ENCODE peak calls at places on chromosome 11, in seven cellular contexts. W is dorsolateral prefrontal cortex, Q is K562, Y is colonic mucosa, J is endodermal cell, E is AG04450, L is psoas muscle. A is an unnamed sample. For H3K27me3, the result is how much of the 10 kb centered on the place peaks cover.

GRCh38 chr11:30826911-30827310 is 240.8 kb upstream of the MPPED2 start:
- DNase-seq in J (no peak), L (no peak), Q (no peak), Y (no peak), E (no peak), W (no peak), A (no peak)

GRCh38 chr11:2767071-2767470 is 67.3 kb upstream of the KCNQ1OT1 start:
- DNase-seq in W (no peak), Y (no peak), E (no peak), Q (no peak), L (no peak), J (peak), A (no peak)

GRCh38 chr11:73983764-73984543 is 1.3 kb upstream of the UCP2 start:
- DNase-seq in J (peak), E (no peak), Y (no peak), L (peak), W (no peak), Q (peak), A (no peak)

GRCh38 chr11:92153542-92153941 is 71.1 kb upstream of the FAT3 start:
- DNase-seq in Q (no peak), Y (no peak), L (no peak), E (no peak), J (no peak), W (no peak), A (no peak)

GRCh38 chr11:67646535-67647336 is 3.8 kb downstream of the ACY3 start:
- DNase-seq in Q (no peak), L (no peak), W (no peak), E (no peak), Y (peak), J (peak), A (peak)

GRCh38 chr11:86062719-86063118 is 6.2 kb downstream of the PICALM start:
- DNase-seq in J (no peak), Q (no peak), E (no peak), W (no peak), L (no peak), Y (no peak), A (no peak)

GRCh38 chr11:2653930-2654739 is 45.7 kb downstream of the KCNQ1OT1 start:
- DNase-seq in E (no peak), Y (peak), L (peak), Q (peak), W (no peak), J (no peak), A (no peak)

GRCh38 chr11:114197799-114198500 is 98.2 kb upstream of the NNMT start:
- DNase-seq in J (no peak), L (peak), Y (no peak), W (no peak), Q (no peak), E (peak), A (no peak)

GRCh38 chr11:94151903-94152677 is 23.4 kb downstream of the PANX1 start:
- DNase-seq in W (no peak), Y (no peak), E (no peak), J (peak), Q (peak), L (peak), A (no peak)

GRCh38 chr11:111395081-111395480 is 16.0 kb upstream of the POU2AF1 start:
- DNase-seq in J (peak), W (no peak), Y (no peak), L (no peak), E (no peak), Q (no peak), A (no peak)

GRCh38 chr11:45097721-45098493 is 48.5 kb upstream of the PRDM11 start:
- DNase-seq in Y (peak), Q (peak), L (no peak), E (no peak), J (peak), W (no peak), A (no peak)

GRCh38 chr11:73387594-73388021 is 11.4 kb downstream of the RELT start:
- DNase-seq in J (peak), L (peak), Q (no peak), Y (no peak), W (no peak), E (no peak), A (no peak)

GRCh38 chr11:90229791-90230190 is 6.9 kb upstream of the CHORDC1 start:
- DNase-seq in L (no peak), Q (no peak), Y (no peak), E (no peak), J (no peak), W (no peak), A (no peak)

GRCh38 chr11:82356316-82356715 is 377.3 kb downstream of the FAM181B start:
- DNase-seq in E (no peak), Q (no peak), J (no peak), L (no peak), W (no peak), Y (no peak), A (no peak)

GRCh38 chr11:62179995-62180394 is 10.0 kb upstream of the SCGB1D1 start:
- DNase-seq in Y (no peak), W (no peak), J (no peak), Q (no peak), L (no peak), E (no peak), A (no peak)

GRCh38 chr11:62181097-62181496 is 8.9 kb upstream of the SCGB1D1 start:
- DNase-seq in Q (no peak), E (no peak), J (no peak), L (no peak), Y (no peak), W (no peak), A (no peak)

GRCh38 chr11:62176766-62177165 is 13.2 kb upstream of the SCGB1D1 start:
- DNase-seq in J (no peak), Q (no peak), E (no peak), W (no peak), Y (no peak), L (no peak), A (no peak)

GRCh38 chr11:62186195-62186594 is 3.8 kb upstream of the SCGB1D1 start:
- DNase-seq in E (no peak), L (no peak), J (peak), Y (no peak), Q (no peak), W (no peak), A (no peak)

DNA sequence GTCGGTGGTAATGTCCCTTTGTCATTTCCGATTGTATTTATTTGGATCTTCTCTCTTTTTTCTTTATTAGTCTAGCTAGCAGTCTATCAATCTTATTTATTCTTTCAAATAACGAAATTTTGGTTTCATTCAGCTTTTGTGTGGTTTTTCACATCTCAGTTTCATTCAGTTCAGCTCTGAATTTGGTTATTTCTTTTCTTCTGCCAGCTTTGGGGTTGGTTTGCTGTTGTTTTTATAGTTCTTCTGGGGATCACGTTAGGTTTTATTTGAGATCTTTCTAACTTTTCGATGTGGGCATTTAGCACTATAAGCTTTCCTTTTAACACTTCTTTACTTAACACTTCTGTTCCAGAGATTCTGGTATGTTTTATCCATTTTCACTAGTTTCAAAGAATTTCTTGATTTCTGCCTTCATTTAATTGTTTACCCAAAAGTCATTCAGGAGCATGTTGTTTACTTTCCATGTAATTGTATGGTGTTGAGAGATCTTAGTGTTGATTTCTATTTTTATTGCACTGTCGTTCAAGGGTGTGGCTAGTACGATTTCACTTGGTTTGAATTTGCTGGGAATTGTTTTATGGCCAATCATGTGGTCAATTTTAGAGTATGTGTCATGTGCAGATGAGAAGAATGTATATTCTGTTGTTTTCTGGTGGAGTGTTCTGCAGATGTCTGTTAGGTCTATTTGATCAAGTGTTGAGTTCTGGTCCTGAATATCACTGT is 7.7 kb upstream of the SCGB1D1 start:
- DNase-seq in E (no peak), W (no peak), J (no peak), Q (no peak), L (no peak), Y (peak), A (no peak)
- H3K27me3 ChIP-seq in E (under half), W (under half), J (under half), Q (under half), L (under half), Y (under half), A (under half)

DNA sequence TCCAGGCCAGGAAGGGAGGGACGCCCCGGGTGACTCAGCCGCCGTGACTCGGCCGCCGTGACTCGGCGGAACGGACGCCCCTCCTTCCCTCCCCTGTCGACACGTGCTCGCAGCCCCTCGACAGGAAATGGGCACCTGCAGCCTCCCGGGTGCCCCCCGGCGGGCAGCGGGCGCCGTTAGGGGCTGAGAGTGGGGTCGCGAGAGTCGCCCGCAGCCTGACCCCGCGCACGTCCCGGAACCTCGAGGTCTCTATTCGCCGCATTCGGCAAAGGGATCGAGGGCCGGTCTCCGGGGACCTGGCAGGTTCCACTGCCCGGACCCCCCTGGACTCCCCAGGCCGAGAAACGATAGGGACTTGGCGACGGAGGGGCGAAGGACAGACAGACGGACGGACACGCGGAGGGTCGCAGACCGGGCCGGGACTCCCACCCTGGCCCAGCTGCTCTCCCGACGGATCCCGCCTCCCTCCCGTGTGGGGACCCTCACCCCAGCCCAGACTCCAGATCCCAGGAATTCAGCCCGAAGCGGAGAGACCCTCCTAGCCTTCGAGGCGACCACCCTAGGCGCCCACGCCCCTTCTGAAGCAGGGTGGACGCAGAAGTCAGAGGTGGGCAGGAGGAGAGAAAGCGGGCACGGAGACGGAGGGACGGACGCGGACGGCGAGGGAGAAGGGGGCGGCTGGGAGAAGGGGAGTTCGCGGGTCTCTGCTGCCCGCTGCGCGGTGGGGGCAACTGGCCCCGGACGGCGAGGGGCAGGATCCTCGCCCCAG is 648 bp downstream of the FOSL1 start:
- DNase-seq in E (no peak), J (peak), W (no peak), Y (peak), Q (peak), L (peak), A (no peak)
- H3K27ac ChIP-seq in E (peak), J (no peak), W (no peak), Y (peak), Q (peak), L (peak), A (peak)

GRCh38 chr11:69862797-69863543 is 43.8 kb upstream of the FGF3 start:
- DNase-seq in J (no peak), W (no peak), E (no peak), Q (no peak), L (no peak), Y (no peak), A (no peak)

GRCh38 chr11:69863544-69864200 is 44.5 kb upstream of the FGF3 start:
- DNase-seq in L (no peak), Q (no peak), J (peak), W (peak), E (no peak), Y (no peak), A (no peak)

GRCh38 chr11:69860796-69861445 is 41.7 kb upstream of the FGF3 start:
- DNase-seq in L (no peak), Y (no peak), Q (no peak), E (no peak), W (peak), J (peak), A (no peak)

GRCh38 chr11:69861901-69862300 is 42.7 kb upstream of the FGF3 start:
- DNase-seq in E (no peak), L (no peak), Q (no peak), Y (no peak), J (no peak), W (no peak), A (no peak)

GRCh38 chr11:69862331-69862761 is 43.1 kb upstream of the FGF3 start:
- DNase-seq in L (no peak), Y (no peak), J (peak), E (no peak), W (peak), Q (no peak), A (no peak)
- H3K27me3 ChIP-seq in L (under half), Y (under half), J (under half), E (under half), W (under half), Q (under half), A (under half)

GRCh38 chr11:13337986-13338436 is 60.4 kb downstream of the BMAL1 start:
- DNase-seq in J (no peak), L (no peak), Y (no peak), W (no peak), E (peak), Q (no peak), A (no peak)
- H3K27ac ChIP-seq in J (no peak), L (peak), Y (no peak), W (peak), E (peak), Q (no peak), A (no peak)

GRCh38 chr11:72084076-72084475 is 3.4 kb downstream of the LRRC51 start:
- DNase-seq in Y (no peak), J (no peak), L (no peak), W (no peak), E (no peak), Q (no peak), A (no peak)

GRCh38 chr11:72084960-72085359 is 4.3 kb downstream of the LRRC51 start:
- DNase-seq in L (no peak), J (no peak), W (no peak), Q (no peak), E (no peak), Y (no peak), A (no peak)

GRCh38 chr11:72081856-72082255 is 1.2 kb downstream of the LRRC51 start:
- DNase-seq in Y (no peak), L (no peak), Q (no peak), E (no peak), J (no peak), W (no peak), A (no peak)

GRCh38 chr11:72081184-72081644 is 564 bp downstream of the LRRC51 start:
- DNase-seq in L (no peak), Q (no peak), J (no peak), E (no peak), Y (no peak), W (no peak), A (no peak)

DNA sequence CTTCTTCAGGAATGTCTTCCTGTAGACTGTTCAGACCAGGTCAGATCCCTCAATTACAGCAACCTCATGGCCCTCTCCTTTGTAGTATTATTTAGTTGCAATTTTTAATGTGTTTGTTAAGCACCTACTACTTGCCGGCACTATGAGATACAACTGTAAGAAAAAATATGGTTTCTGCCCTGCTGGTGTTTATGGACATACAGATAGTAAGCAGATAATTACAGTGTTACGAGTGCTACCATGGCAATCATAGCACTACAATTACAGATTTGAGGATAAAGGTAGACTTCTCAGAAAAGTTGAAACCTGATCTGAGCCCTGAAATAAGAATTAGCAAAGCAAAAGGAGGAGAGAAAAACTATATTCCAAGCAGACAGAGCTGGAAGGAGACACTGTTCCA is 2.8 kb downstream of the LRRC51 start:
- DNase-seq in W (no peak), Y (no peak), J (no peak), E (no peak), L (no peak), Q (no peak), A (no peak)
- H3K27me3 ChIP-seq in W (under half), Y (under half), J (under half), E (under half), L (under half), Q (under half), A (under half)

DNA sequence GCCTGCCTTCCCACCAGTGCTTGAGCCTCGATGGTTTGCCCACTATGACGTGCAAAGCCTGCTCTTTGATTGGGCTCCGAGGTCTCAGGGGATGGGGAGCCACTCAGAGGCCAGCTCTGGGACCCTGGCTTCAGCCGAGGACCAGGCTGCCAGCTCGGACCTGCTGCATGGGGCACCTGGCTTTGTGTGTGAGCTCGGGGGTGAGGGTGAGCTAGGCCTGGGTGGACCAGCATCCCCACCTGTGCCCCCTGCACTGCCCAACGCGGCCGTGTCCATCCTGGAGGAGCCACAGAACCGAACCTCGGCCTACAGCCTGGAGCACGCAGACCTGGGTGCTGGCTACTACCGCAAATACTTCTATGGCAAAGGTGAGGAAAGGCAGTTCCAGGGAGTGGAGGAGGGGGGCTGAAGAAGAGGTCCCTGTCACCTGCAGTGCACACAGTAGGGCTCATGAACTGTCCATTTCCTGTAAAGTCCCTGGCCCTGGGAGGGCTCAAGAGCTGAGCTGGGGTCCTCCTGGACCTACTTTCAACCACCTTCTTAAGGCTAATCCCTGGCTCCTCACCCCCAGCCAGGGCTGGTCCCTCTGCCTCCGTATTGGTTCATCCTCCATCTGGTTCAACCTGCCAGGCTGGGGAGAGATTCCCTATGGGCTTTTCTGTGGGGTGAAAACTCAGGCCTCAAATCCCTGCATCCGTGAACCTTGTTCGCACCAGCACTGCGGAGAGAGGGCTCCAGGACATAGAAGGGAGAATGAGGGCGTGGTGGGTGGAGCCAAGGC is 3.5 kb downstream of the SIPA1 start:
- DNase-seq in L (no peak), J (no peak), W (no peak), E (no peak), Y (no peak), Q (no peak), A (no peak)
- H3K27ac ChIP-seq in L (no peak), J (no peak), W (no peak), E (no peak), Y (peak), Q (no peak), A (peak)

DNA sequence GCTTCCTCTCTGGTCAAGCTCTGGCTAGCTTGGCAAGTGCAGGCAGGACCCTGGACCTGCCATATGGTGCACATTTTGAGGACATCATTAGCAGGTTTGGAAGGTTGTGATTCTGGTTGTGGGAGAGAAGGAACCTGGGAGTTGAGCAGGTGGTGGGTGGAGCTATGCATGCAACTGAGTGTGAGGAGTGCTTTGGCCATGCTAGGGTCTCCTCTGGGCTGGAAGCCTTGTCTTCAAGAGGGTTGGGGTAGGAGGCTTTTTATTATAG is 60.1 kb upstream of the B3GAT1 start:
- DNase-seq in Q (no peak), E (no peak), Y (no peak), W (no peak), L (no peak), J (no peak), A (no peak)
- H3K27me3 ChIP-seq in Q (under half), E (under half), Y (under half), W (under half), L (under half), J (under half), A (under half)

GRCh38 chr11:11409224-11409623 is 56.2 kb upstream of the CSNK2A3 start:
- DNase-seq in W (no peak), Q (no peak), L (no peak), J (no peak), Y (no peak), E (no peak), A (no peak)

GRCh38 chr11:11410626-11411025 is 57.6 kb upstream of the CSNK2A3 start:
- DNase-seq in E (no peak), W (no peak), J (no peak), L (no peak), Q (no peak), Y (no peak), A (no peak)

GRCh38 chr11:11408436-11409221 is 55.6 kb upstream of the CSNK2A3 start:
- DNase-seq in W (no peak), J (no peak), Y (no peak), E (no peak), Q (no peak), L (no peak), A (no peak)

GRCh38 chr11:11411401-11411985 is 58.4 kb upstream of the CSNK2A3 start:
- DNase-seq in Y (no peak), L (no peak), E (no peak), Q (no peak), W (no peak), J (no peak), A (no peak)

GRCh38 chr11:11409916-11410315 is 56.9 kb upstream of the CSNK2A3 start:
- DNase-seq in W (no peak), Q (no peak), J (no peak), E (no peak), L (no peak), Y (peak), A (no peak)
- H3K27ac ChIP-seq in W (peak), Q (no peak), J (no peak), E (no peak), L (no peak), Y (no peak), A (no peak)

GRCh38 chr11:33864479-33864878 is 27.4 kb downstream of the LMO2 start:
- DNase-seq in W (no peak), E (no peak), L (no peak), Q (no peak), J (no peak), Y (no peak), A (no peak)
- H3K27me3 ChIP-seq in W (under half), E (half or more), L (under half), Q (under half), J (under half), Y (under half), A (under half)

A was measured in naive thymus-derived CD4-positive, alpha-beta T cell.